ENCODE peak calls at places on chromosomes 6 and 20, in five cellular contexts. T is IMR-90, Z is GM12878, A is SK-N-SH, G is A549. U is an unnamed sample.
A peak's percentile ranks its signal among the peaks of the same experiment; 100 is the strongest.

GRCh38 chr6:84768442-84769174 is 4.2 kb upstream of the TBX18 start:
- DNase-seq in T (no peak), G (peak; percentile 71), Z (no peak), A (peak; percentile 29), U (no peak)

GRCh38 chr6:139713416-139713815 is 339.0 kb upstream of the CITED2 start:
- DNase-seq in G (no peak), T (no peak), Z (no peak), A (no peak), U (no peak)

GRCh38 chr6:2147737-2148448 is 97.5 kb downstream of the GMDS start:
- DNase-seq in T (peak; percentile 71), G (no peak), A (no peak), Z (no peak), U (no peak)

GRCh38 chr20:6519556-6519955 is 247.9 kb upstream of the BMP2 start:
- DNase-seq in Z (no peak), A (no peak), G (no peak), T (peak; percentile 91), U (no peak)

GRCh38 chr6:23266536-23266935 is 697.2 kb downstream of the HDGFL1 start:
- DNase-seq in G (no peak), A (no peak), T (no peak), Z (no peak), U (no peak)

GRCh38 chr6:130223508-130223907 is 757 bp upstream of the SAMD3 start:
- DNase-seq in Z (peak; percentile 65), A (no peak), G (no peak), T (no peak), U (no peak)

GRCh38 chr6:15663057-15663638 is 320 bp upstream of the DTNBP1 start:
- DNase-seq in T (peak; percentile 57), G (peak; percentile 54), Z (peak; percentile 34), A (peak; percentile 97), U (no peak)

GRCh38 chr6:75524322-75524972 is 30.8 kb upstream of the FILIP1 start:
- DNase-seq in Z (no peak), A (no peak), G (peak; percentile 98), T (peak; percentile 96), U (no peak)

GRCh38 chr6:33320315-33321181 is 3.0 kb upstream of the ZBTB22 start:
- DNase-seq in T (peak; percentile 96), G (no peak), A (no peak), Z (no peak), U (no peak)

GRCh38 chr6:166673309-166673708 is 46.3 kb upstream of the RPS6KA2 start:
- DNase-seq in G (no peak), T (no peak), Z (no peak), A (peak; percentile 40), U (no peak)

GRCh38 chr6:68637782-68638181 is 2.7 kb downstream of the ADGRB3 start:
- DNase-seq in A (no peak), Z (no peak), T (no peak), G (no peak), U (no peak)

GRCh38 chr6:32973934-32974333 is 5.5 kb downstream of the BRD2 start:
- DNase-seq in Z (no peak), A (peak; percentile 54), G (peak; percentile 48), T (peak; percentile 66), U (no peak)

GRCh38 chr20:415820-416322 is 7.8 kb downstream of the RBCK1 start:
- DNase-seq in G (no peak), Z (no peak), T (no peak), A (no peak), U (no peak)

DNA sequence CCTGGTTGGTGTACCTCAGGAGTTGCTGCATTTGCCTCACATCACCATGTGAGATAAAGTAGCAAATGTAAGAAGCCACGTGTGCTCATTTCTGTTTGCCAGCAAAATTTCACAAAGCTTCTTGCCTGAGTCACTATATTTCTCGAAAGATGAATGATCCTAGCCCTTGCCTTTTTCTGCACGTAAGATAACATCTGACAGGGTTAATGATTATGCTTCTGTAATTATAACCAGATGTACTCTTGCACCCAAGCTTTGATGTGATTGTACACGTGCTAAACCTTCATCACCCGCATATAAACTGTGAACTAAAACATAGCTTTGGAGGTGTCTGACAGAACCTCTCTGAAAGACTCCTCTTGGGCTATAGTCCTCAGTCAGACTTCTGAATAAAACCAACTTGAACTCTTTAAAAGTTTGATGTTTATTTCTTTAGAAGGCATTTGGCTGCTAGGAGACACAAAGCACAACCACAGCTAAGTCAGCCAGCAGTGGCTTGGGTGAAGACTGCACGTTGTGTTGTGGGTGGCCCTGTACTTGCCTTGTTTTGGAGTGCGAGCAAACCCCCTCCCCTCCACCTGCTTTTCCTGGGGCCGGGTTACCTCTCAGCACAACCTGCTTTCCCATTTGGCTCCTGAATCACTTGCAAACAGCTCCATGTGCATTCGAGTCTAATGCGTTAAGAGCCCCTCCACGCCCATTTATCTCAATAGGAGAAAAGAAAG is 19.3 kb downstream of the PROKR2 start:
- DNase-seq in G (no peak), A (peak; percentile 58), T (no peak), Z (no peak), U (no peak)
- TF ChIP-seq RFX5 in G (no peak), A (no peak), T (no peak), Z (no peak), U (no peak)

GRCh38 chr20:45053441-45054351 is 47.2 kb downstream of the KCNS1 start:
- DNase-seq in T (no peak), G (no peak), A (no peak), Z (no peak), U (no peak)
- H3K4me2 ChIP-seq in T (peak overlapping the region; percentile 57), G (no peak overlapping the region), A (peak overlapping the region; percentile 41), Z (peak overlapping the region; percentile 11), U (no peak overlapping the region)

GRCh38 chr6:36241728-36242127 is 28.1 kb upstream of the PNPLA1 start:
- DNase-seq in G (no peak), Z (peak; percentile 65), A (no peak), T (peak; percentile 46), U (no peak)
- TF ChIP-seq RFX5 in G (no peak), Z (no peak), A (no peak), T (no peak), U (no peak)

GRCh38 chr20:51002633-51003032 is 20.3 kb downstream of the KCNG1 start:
- DNase-seq in A (no peak), T (no peak), Z (no peak), G (no peak), U (no peak)

GRCh38 chr20:51004781-51005180 is 18.1 kb downstream of the KCNG1 start:
- DNase-seq in G (no peak), Z (no peak), T (no peak), A (no peak), U (no peak)

GRCh38 chr20:51004305-51004727 is 18.6 kb downstream of the KCNG1 start:
- DNase-seq in A (no peak), T (no peak), G (no peak), Z (no peak), U (no peak)

GRCh38 chr20:51005214-51005613 is 17.7 kb downstream of the KCNG1 start:
- DNase-seq in T (no peak), Z (no peak), A (no peak), G (no peak), U (no peak)

DNA sequence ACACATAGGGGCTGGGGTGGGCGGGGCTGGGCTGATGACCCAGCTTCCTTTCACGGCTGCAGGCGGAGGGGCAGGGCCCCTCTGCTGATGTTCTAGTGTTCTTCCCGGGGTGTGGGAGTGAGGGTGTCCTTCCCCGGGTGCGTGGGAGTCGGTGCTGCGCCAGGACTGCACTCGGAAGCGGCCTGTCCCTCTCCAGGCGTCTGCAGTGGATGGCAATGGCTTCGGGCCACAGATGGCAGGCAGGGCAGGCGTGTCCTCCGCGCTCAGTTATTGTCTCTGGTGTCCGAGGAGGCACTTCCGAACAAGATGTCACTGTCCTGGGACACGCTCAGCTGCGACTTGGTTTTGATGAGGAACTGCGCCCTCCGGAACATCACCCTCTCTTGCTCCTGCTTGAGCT is 19.1 kb downstream of the KCNG1 start:
- DNase-seq in A (no peak), T (no peak), G (no peak), Z (no peak), U (no peak)
- H3K4me2 ChIP-seq in A (no peak overlapping the region), T (no peak overlapping the region), G (no peak overlapping the region), Z (no peak overlapping the region), U (no peak overlapping the region)

DNA sequence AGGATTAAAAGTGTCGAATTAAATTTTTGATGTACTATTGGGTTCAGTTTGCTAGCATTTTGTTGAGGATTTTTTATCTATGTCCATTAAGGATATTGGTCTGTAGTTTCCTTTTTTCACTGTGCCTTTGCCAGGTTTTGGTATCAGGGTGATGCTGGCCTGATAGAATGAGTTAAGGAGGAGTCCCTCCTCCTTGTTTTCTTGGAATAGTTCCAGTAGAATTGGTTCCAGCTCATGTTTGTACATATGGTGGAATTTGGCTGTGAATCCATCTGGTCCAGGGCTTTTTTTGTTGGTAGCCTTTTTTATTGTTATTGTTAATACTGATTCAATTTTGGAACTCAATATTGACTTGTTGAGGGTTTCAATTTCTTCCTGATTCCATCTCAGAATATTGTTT is 141.8 kb downstream of the SIM1 start:
- DNase-seq in Z (no peak), T (no peak), G (no peak), A (no peak), U (no peak)
- TF ChIP-seq RFX5 in Z (no peak), T (no peak), G (no peak), A (no peak), U (no peak)

U was measured in H1.